ENCODE peak calls at places on chromosome 1, in eight cellular contexts. I is germinal center; N is NCI-H774; K is neural progenitor cell; Y is KG1; A is CD8-positive, alpha-beta memory T cell; F is body of pancreas; R is GM13976. D is an unnamed sample.

GRCh38 chr1:31523769-31524168 is 52.5 kb upstream of the TINAGL1 start:
- DNase-seq in A (no peak), N (no peak), I (no peak), Y (no peak), K (no peak), R (no peak), F (peak), D (peak)

GRCh38 chr1:109335091-109335490 is 28.3 kb upstream of the MYBPHL start:
- DNase-seq in K (no peak), N (no peak), A (no peak), Y (no peak), I (no peak), F (no peak), R (no peak), D (no peak)

GRCh38 chr1:12314328-12314903 is 84.6 kb downstream of the VPS13D start:
- DNase-seq in R (peak), F (no peak), N (no peak), Y (no peak), K (no peak), A (no peak), I (peak), D (no peak)

GRCh38 chr1:197671920-197672319 is 103.4 kb downstream of the DENND1B start:
- DNase-seq in Y (no peak), R (no peak), N (no peak), K (no peak), F (no peak), A (no peak), I (no peak), D (no peak)

GRCh38 chr1:41240806-41241747 is 1.0 kb downstream of the SCMH1 start:
- DNase-seq in R (peak), K (peak), N (peak), A (peak), F (peak), I (peak), Y (peak), D (no peak)

GRCh38 chr1:234260578-234260977 is 112.7 kb upstream of the COA6 start:
- DNase-seq in F (no peak), K (no peak), I (no peak), A (no peak), Y (peak), N (no peak), R (no peak), D (no peak)

GRCh38 chr1:218499021-218499691 is 154.0 kb downstream of the TGFB2 start:
- DNase-seq in A (no peak), N (no peak), R (no peak), F (no peak), I (no peak), Y (no peak), K (no peak), D (no peak)

GRCh38 chr1:90476994-90477393 is 240.1 kb downstream of the BARHL2 start:
- DNase-seq in I (no peak), K (peak), Y (no peak), N (no peak), F (no peak), R (no peak), A (no peak), D (no peak)

GRCh38 chr1:14926818-14927555 is 226.6 kb upstream of the TMEM51 start:
- DNase-seq in R (no peak), A (no peak), Y (no peak), N (no peak), I (no peak), K (no peak), F (no peak), D (no peak)

GRCh38 chr1:78472251-78472620 is 18.5 kb upstream of the PTGFR start:
- DNase-seq in I (no peak), Y (no peak), K (no peak), R (no peak), F (no peak), N (no peak), A (no peak), D (no peak)

GRCh38 chr1:20143734-20144565 is 4.8 kb downstream of the PLA2G2F start:
- DNase-seq in K (no peak), I (no peak), Y (no peak), R (peak), A (no peak), F (no peak), N (no peak), D (no peak)

GRCh38 chr1:147534386-147534785 is 6.9 kb upstream of the BCL9 start:
- DNase-seq in A (no peak), K (no peak), R (no peak), F (peak), I (no peak), N (no peak), Y (no peak), D (no peak)

GRCh38 chr1:150564051-150564991 is 15.1 kb downstream of the MCL1 start:
- DNase-seq in K (no peak), F (peak), R (no peak), I (no peak), Y (no peak), N (no peak), A (no peak), D (no peak)